ENCODE peak calls at places on chromosomes 12 and 14, in four cellular contexts. One of them, this sample, is unnamed.
A peak's percentile ranks its signal among the peaks of the same experiment; 100 is the strongest.

GRCh38 chr14:69392481-69392880 is 5.6 kb downstream of the ERH start:
- DNase-seq in cardiac muscle cell: no peak
- DNase-seq in ELR: no peak
- DNase-seq in iris pigment epithelial cell: no peak
- DNase-seq in this sample: no peak

GRCh38 chr14:58243790-58244555 is 670 bp upstream of the PSMA3 start:
- DNase-seq in iris pigment epithelial cell: peak; percentile 30
- DNase-seq in ELR: peak; percentile 64
- DNase-seq in cardiac muscle cell: peak; percentile 16
- DNase-seq in this sample: peak; percentile 51

GRCh38 chr14:85296466-85297210 is 233.3 kb upstream of the FLRT2 start:
- DNase-seq in iris pigment epithelial cell: peak; percentile 92
- DNase-seq in cardiac muscle cell: peak; percentile 79
- DNase-seq in ELR: peak; percentile 75
- DNase-seq in this sample: peak; percentile 65

GRCh38 chr14:78202976-78203375 is 32.8 kb downstream of the NRXN3 start:
- DNase-seq in iris pigment epithelial cell: no peak
- DNase-seq in ELR: no peak
- DNase-seq in cardiac muscle cell: no peak
- DNase-seq in this sample: no peak

GRCh38 chr12:13870255-13870654 is 111.1 kb downstream of the GRIN2B start:
- DNase-seq in ELR: no peak
- DNase-seq in cardiac muscle cell: no peak
- DNase-seq in iris pigment epithelial cell: no peak
- DNase-seq in this sample: no peak

GRCh38 chr12:89707992-89708792 is 446 bp downstream of the ATP2B1 start:
- DNase-seq in cardiac muscle cell: peak; percentile 27
- DNase-seq in ELR: peak; percentile 45
- DNase-seq in iris pigment epithelial cell: peak; percentile 40
- DNase-seq in this sample: peak; percentile 28

GRCh38 chr14:67837011-67837624 is 17.5 kb downstream of the RAD51B start:
- DNase-seq in ELR: peak; percentile 83
- DNase-seq in cardiac muscle cell: peak; percentile 90
- DNase-seq in iris pigment epithelial cell: peak; percentile 87
- DNase-seq in this sample: peak; percentile 70

GRCh38 chr12:75765170-75766059 is 254.0 kb upstream of the KRR1 start:
- DNase-seq in iris pigment epithelial cell: no peak
- DNase-seq in ELR: no peak
- DNase-seq in cardiac muscle cell: no peak
- DNase-seq in this sample: no peak

GRCh38 chr14:69931960-69932359 is 52.7 kb downstream of the SMOC1 start:
- DNase-seq in cardiac muscle cell: no peak
- DNase-seq in iris pigment epithelial cell: no peak
- DNase-seq in ELR: no peak
- DNase-seq in this sample: no peak

GRCh38 chr12:81329088-81329487 is 251.2 kb downstream of the ACSS3 start:
- DNase-seq in cardiac muscle cell: peak; percentile 6
- DNase-seq in ELR: peak; percentile 30
- DNase-seq in iris pigment epithelial cell: peak; percentile 20
- DNase-seq in this sample: peak; percentile 12

GRCh38 chr12:60100150-60100549 is 504.3 kb downstream of the SLC16A7 start:
- DNase-seq in ELR: no peak
- DNase-seq in cardiac muscle cell: no peak
- DNase-seq in iris pigment epithelial cell: peak; percentile 38
- DNase-seq in this sample: peak; percentile 47

GRCh38 chr14:52026921-52027320 is 37.6 kb downstream of the RTRAF start:
- DNase-seq in cardiac muscle cell: no peak
- DNase-seq in iris pigment epithelial cell: no peak
- DNase-seq in ELR: no peak
- DNase-seq in this sample: no peak

GRCh38 chr12:30395190-30395589 is 300.5 kb downstream of the IPO8 start:
- DNase-seq in cardiac muscle cell: no peak
- DNase-seq in iris pigment epithelial cell: no peak
- DNase-seq in ELR: no peak
- DNase-seq in this sample: no peak

GRCh38 chr12:80053048-80053790 is 46.1 kb upstream of the OTOGL start:
- DNase-seq in iris pigment epithelial cell: peak; percentile 92
- DNase-seq in ELR: peak; percentile 53
- DNase-seq in cardiac muscle cell: peak; percentile 84
- DNase-seq in this sample: peak; percentile 85

GRCh38 chr12:43758247-43758727 is 303 bp downstream of the PUS7L start:
- DNase-seq in cardiac muscle cell: peak; percentile 46
- DNase-seq in iris pigment epithelial cell: peak; percentile 54
- DNase-seq in ELR: peak; percentile 59
- DNase-seq in this sample: peak; percentile 44

GRCh38 chr12:132494294-132495164 is 4.6 kb downstream of the FBRSL1 start:
- DNase-seq in iris pigment epithelial cell: no peak
- DNase-seq in cardiac muscle cell: no peak
- DNase-seq in ELR: no peak
- DNase-seq in this sample: no peak

GRCh38 chr12:94969424-94969823 is 34.1 kb downstream of the NDUFA12 start:
- DNase-seq in ELR: no peak
- DNase-seq in cardiac muscle cell: no peak
- DNase-seq in iris pigment epithelial cell: no peak
- DNase-seq in this sample: no peak

GRCh38 chr12:6062427-6063378 is 61.8 kb downstream of the VWF start:
- DNase-seq in iris pigment epithelial cell: no peak
- DNase-seq in ELR: peak; percentile 64
- DNase-seq in cardiac muscle cell: peak; percentile 58
- DNase-seq in this sample: peak; percentile 54

GRCh38 chr14:68495638-68496114 is 297.2 kb downstream of the ZFP36L1 start:
- DNase-seq in ELR: no peak
- DNase-seq in cardiac muscle cell: no peak
- DNase-seq in iris pigment epithelial cell: no peak
- DNase-seq in this sample: no peak

GRCh38 chr12:110555509-110556406 is 27.4 kb downstream of the PPTC7 start:
- DNase-seq in cardiac muscle cell: peak; percentile 76
- DNase-seq in ELR: peak; percentile 75
- DNase-seq in iris pigment epithelial cell: peak; percentile 87
- DNase-seq in this sample: peak; percentile 74

GRCh38 chr12:54232790-54233189 is 44.0 kb upstream of the SMUG1 start:
- DNase-seq in cardiac muscle cell: peak; percentile 60
- DNase-seq in iris pigment epithelial cell: peak; percentile 70
- DNase-seq in ELR: peak; percentile 60
- DNase-seq in this sample: peak; percentile 47

GRCh38 chr12:132727091-132727794 is 16.6 kb downstream of the PGAM5 start:
- DNase-seq in iris pigment epithelial cell: no peak
- DNase-seq in ELR: no peak
- DNase-seq in cardiac muscle cell: no peak
- DNase-seq in this sample: no peak

GRCh38 chr14:70052990-70053389 is 135.8 kb downstream of the SLC8A3 start:
- DNase-seq in ELR: peak; percentile 28
- DNase-seq in iris pigment epithelial cell: peak; percentile 28
- DNase-seq in cardiac muscle cell: peak; percentile 59
- DNase-seq in this sample: peak; percentile 7

GRCh38 chr12:82758743-82759142 is 72.0 kb downstream of the TMTC2 start:
- DNase-seq in cardiac muscle cell: peak; percentile 23
- DNase-seq in ELR: no peak
- DNase-seq in iris pigment epithelial cell: no peak
- DNase-seq in this sample: no peak

GRCh38 chr14:75648066-75648838 is 12.4 kb downstream of the ERG28 start:
- DNase-seq in cardiac muscle cell: peak; percentile 92
- DNase-seq in iris pigment epithelial cell: peak; percentile 98
- DNase-seq in ELR: peak; percentile 93
- DNase-seq in this sample: peak; percentile 99

GRCh38 chr12:104177663-104178501 is 37.7 kb upstream of the TXNRD1 start:
- DNase-seq in ELR: peak; percentile 93
- DNase-seq in iris pigment epithelial cell: peak; percentile 100
- DNase-seq in cardiac muscle cell: peak; percentile 100
- DNase-seq in this sample: peak; percentile 97

GRCh38 chr12:92654929-92655328 is 47.9 kb upstream of the PLEKHG7 start:
- DNase-seq in ELR: no peak
- DNase-seq in iris pigment epithelial cell: peak; percentile 19
- DNase-seq in cardiac muscle cell: peak; percentile 58
- DNase-seq in this sample: no peak

GRCh38 chr14:104724981-104725771 is 1.1 kb downstream of the ADSS1 start:
- DNase-seq in ELR: peak; percentile 53
- DNase-seq in cardiac muscle cell: peak; percentile 62
- DNase-seq in iris pigment epithelial cell: peak; percentile 43
- DNase-seq in this sample: peak; percentile 45

GRCh38 chr12:106342397-106343212 is 14.9 kb upstream of the POLR3B start:
- DNase-seq in cardiac muscle cell: peak; percentile 71
- DNase-seq in iris pigment epithelial cell: peak; percentile 71
- DNase-seq in ELR: peak; percentile 69
- DNase-seq in this sample: peak; percentile 64

GRCh38 chr12:94616217-94616729 is 34.1 kb downstream of the TMCC3 start:
- DNase-seq in iris pigment epithelial cell: peak; percentile 24
- DNase-seq in ELR: peak; percentile 82
- DNase-seq in cardiac muscle cell: peak; percentile 20
- DNase-seq in this sample: no peak

GRCh38 chr12:1797011-1797901 is 23.1 kb upstream of the LRTM2 start:
- DNase-seq in iris pigment epithelial cell: no peak
- DNase-seq in ELR: no peak
- DNase-seq in cardiac muscle cell: peak; percentile 46
- DNase-seq in this sample: no peak

GRCh38 chr14:102183922-102184677 is 44.4 kb downstream of the WDR20 start:
- DNase-seq in iris pigment epithelial cell: no peak
- DNase-seq in ELR: no peak
- DNase-seq in cardiac muscle cell: no peak
- DNase-seq in this sample: no peak

GRCh38 chr14:22984959-22985658 is 2.8 kb upstream of the AJUBA start:
- DNase-seq in iris pigment epithelial cell: no peak
- DNase-seq in ELR: no peak
- DNase-seq in cardiac muscle cell: no peak
- DNase-seq in this sample: no peak

GRCh38 chr12:118830251-118830650 is 151.1 kb upstream of the SRRM4 start:
- DNase-seq in ELR: no peak
- DNase-seq in iris pigment epithelial cell: no peak
- DNase-seq in cardiac muscle cell: no peak
- DNase-seq in this sample: no peak